ENCODE peak calls at places on chromosomes 3 and 15, in four cellular contexts. T, F, Z and H are unnamed samples.

GRCh38 chr3:108219336-108219735 is 2.9 kb downstream of the IFT57 start:
- DNase-seq in T (no peak), F (no peak), Z (no peak), H (no peak)

GRCh38 chr3:10968390-10968789 is 24.2 kb upstream of the SLC6A1 start:
- DNase-seq in T (no peak), F (no peak), Z (no peak), H (no peak)

GRCh38 chr3:42704136-42704841 is 1.7 kb upstream of the HHATL start:
- DNase-seq in T (no peak), F (no peak), Z (no peak), H (no peak)

GRCh38 chr3:183897606-183898384 is 13.1 kb upstream of the PARL start:
- DNase-seq in T (no peak), F (no peak), Z (no peak), H (no peak)

GRCh38 chr3:178705925-178706324 is 169.7 kb downstream of the KCNMB2 start:
- DNase-seq in T (peak), F (no peak), Z (peak), H (no peak)

GRCh38 chr3:113233497-113233896 is 22.1 kb downstream of the BOC start:
- DNase-seq in T (no peak), F (no peak), Z (no peak), H (no peak)

GRCh38 chr15:42796955-42797779 is 60.2 kb upstream of the CDAN1 start:
- DNase-seq in T (no peak), F (peak), Z (no peak), H (no peak)

GRCh38 chr3:157592769-157593168 is 89.6 kb upstream of the VEPH1 start:
- DNase-seq in T (no peak), F (no peak), Z (no peak), H (no peak)

GRCh38 chr3:148758303-148758884 is 60.7 kb downstream of the AGTR1 start:
- DNase-seq in T (no peak), F (no peak), Z (no peak), H (no peak)

GRCh38 chr3:126126811-126127431 is 43.0 kb upstream of the SLC41A3 start:
- DNase-seq in T (no peak), F (no peak), Z (no peak), H (peak)

GRCh38 chr3:14142567-14143270 is 17.9 kb downstream of the TMEM43 start:
- DNase-seq in T (no peak), F (no peak), Z (no peak), H (peak)

GRCh38 chr3:128619146-128619890 is 31.3 kb downstream of the RPN1 start:
- DNase-seq in T (peak), F (peak), Z (peak), H (peak)

GRCh38 chr15:22922003-22922402 is 58.2 kb downstream of the CYFIP1 start:
- DNase-seq in T (no peak), F (no peak), Z (no peak), H (no peak)

GRCh38 chr3:112293368-112294321 is at the start of gene SLC9C1:
- DNase-seq in T (peak), F (peak), Z (peak), H (no peak)

GRCh38 chr15:89016549-89017041 is 71.7 kb upstream of the ABHD2 start:
- DNase-seq in T (no peak), F (no peak), Z (peak), H (no peak)

GRCh38 chr15:45225506-45226273 is 26.3 kb upstream of the SLC28A2 start:
- DNase-seq in T (no peak), F (no peak), Z (no peak), H (no peak)

GRCh38 chr3:79515072-79515471 is 252.7 kb downstream of the ROBO1 start:
- DNase-seq in T (no peak), F (no peak), Z (peak), H (no peak)

GRCh38 chr3:194851254-194851653 is 165.6 kb downstream of the FAM43A start:
- DNase-seq in T (no peak), F (no peak), Z (no peak), H (peak)

GRCh38 chr15:85030301-85031049 is 48.8 kb downstream of the PDE8A start:
- DNase-seq in T (peak), F (peak), Z (peak), H (no peak)

GRCh38 chr3:36175916-36176461 is 204.3 kb upstream of the STAC start:
- DNase-seq in T (no peak), F (peak), Z (no peak), H (no peak)

GRCh38 chr3:191531434-191531833 is 70.5 kb downstream of the PYDC2 start:
- DNase-seq in T (no peak), F (no peak), Z (peak), H (no peak)

GRCh38 chr3:188683032-188683491 is 488.7 kb upstream of the TPRG1 start:
- DNase-seq in T (peak), F (peak), Z (peak), H (no peak)

GRCh38 chr3:78879516-78879860 is 888.3 kb downstream of the ROBO1 start:
- DNase-seq in T (no peak), F (no peak), Z (no peak), H (no peak)

GRCh38 chr3:9746330-9746729 is 3.4 kb upstream of the OGG1 start:
- DNase-seq in T (no peak), F (peak), Z (peak), H (no peak)

GRCh38 chr15:70852501-70853269 is 1.3 kb downstream of the LARP6 start:
- DNase-seq in T (no peak), F (peak), Z (peak), H (no peak)

GRCh38 chr15:94412979-94413741 is 181.8 kb downstream of the MCTP2 start:
- DNase-seq in T (no peak), F (peak), Z (no peak), H (no peak)

GRCh38 chr15:30903497-30904187 is at the start of gene FAN1:
- DNase-seq in T (peak), F (peak), Z (peak), H (peak)

GRCh38 chr15:59186501-59186900 is 20.1 kb upstream of the LDHAL6B start:
- DNase-seq in T (no peak), F (no peak), Z (peak), H (no peak)

GRCh38 chr3:124107491-124107890 is 115.6 kb upstream of the ROPN1 start:
- DNase-seq in T (no peak), F (peak), Z (peak), H (no peak)

GRCh38 chr3:149593416-149594160 is 64.2 kb downstream of the WWTR1 start:
- DNase-seq in T (no peak), F (no peak), Z (no peak), H (no peak)

GRCh38 chr3:27666708-27667107 is 55.4 kb downstream of the EOMES start:
- DNase-seq in T (no peak), F (peak), Z (peak), H (peak)

GRCh38 chr3:129046037-129046731 is 14.4 kb upstream of the GP9 start:
- DNase-seq in T (no peak), F (no peak), Z (no peak), H (peak)

GRCh38 chr3:72439321-72440183 is 408.7 kb downstream of the SHQ1 start:
- DNase-seq in T (no peak), F (no peak), Z (peak), H (no peak)

GRCh38 chr3:106688463-106688862 is 688.8 kb upstream of the CCDC54 start:
- DNase-seq in T (peak), F (peak), Z (peak), H (no peak)

GRCh38 chr3:67094769-67095168 is 96.7 kb downstream of the KBTBD8 start:
- DNase-seq in T (no peak), F (no peak), Z (no peak), H (no peak)

GRCh38 chr3:62343755-62344154 is 29.6 kb downstream of the FEZF2 start:
- DNase-seq in T (no peak), F (no peak), Z (no peak), H (no peak)